ENCODE peak calls at places on chromosomes 16 and 17, in eight cellular contexts. T, W, I, C, A, K, D and Q are unnamed samples.
A peak's percentile ranks its signal among the peaks of the same experiment; 100 is the strongest.

GRCh38 chr16:8173111-8173644 is 417.1 kb downstream of the TMEM114 start:
- DNase-seq in T (peak; percentile 33), W (no peak), I (peak; percentile 91), C (peak; percentile 69), A (peak; percentile 36), K (peak; percentile 0), D (peak; percentile 52), Q (no peak)

GRCh38 chr16:65287307-65287706 is 165.4 kb upstream of the CDH11 start:
- DNase-seq in T (no peak), W (no peak), I (no peak), C (no peak), A (no peak), K (no peak), D (no peak), Q (no peak)

GRCh38 chr17:44601574-44602372 is 44.5 kb downstream of the FZD2 start:
- DNase-seq in T (peak; percentile 74), W (no peak), I (no peak), C (no peak), A (no peak), K (no peak), D (no peak), Q (no peak)

GRCh38 chr16:89452241-89452640 is 38.1 kb downstream of the ANKRD11 start:
- DNase-seq in T (no peak), W (no peak), I (no peak), C (no peak), A (no peak), K (no peak), D (no peak), Q (no peak)

GRCh38 chr16:74465281-74465680 is 44.0 kb upstream of the CLEC18B start:
- DNase-seq in T (no peak), W (no peak), I (no peak), C (peak; percentile 62), A (no peak), K (no peak), D (no peak), Q (no peak)

GRCh38 chr16:27127293-27127692 is 60.6 kb downstream of the C16orf82 start:
- DNase-seq in T (no peak), W (no peak), I (no peak), C (peak; percentile 55), A (peak; percentile 54), K (no peak), D (no peak), Q (no peak)

GRCh38 chr16:51753382-51753781 is 602.3 kb upstream of the SALL1 start:
- DNase-seq in T (no peak), W (no peak), I (no peak), C (no peak), A (no peak), K (no peak), D (no peak), Q (no peak)

GRCh38 chr17:66841744-66842143 is 6.8 kb downstream of the CACNG5 start:
- DNase-seq in T (no peak), W (no peak), I (no peak), C (no peak), A (no peak), K (no peak), D (no peak), Q (no peak)

GRCh38 chr17:29749045-29749825 is 126.5 kb upstream of the CORO6 start:
- DNase-seq in T (no peak), W (no peak), I (no peak), C (peak; percentile 19), A (no peak), K (no peak), D (no peak), Q (no peak)

GRCh38 chr17:7523033-7523432 is 25.8 kb upstream of the TNFSF12 start:
- DNase-seq in T (no peak), W (no peak), I (peak; percentile 19), C (peak; percentile 36), A (no peak), K (peak; percentile 35), D (peak; percentile 45), Q (peak; percentile 58)

GRCh38 chr17:36936455-36936934 is 780 bp upstream of the LHX1 start:
- DNase-seq in T (peak; percentile 87), W (no peak), I (no peak), C (no peak), A (no peak), K (no peak), D (no peak), Q (peak; percentile 27)

GRCh38 chr17:49913226-49914095 is 55.5 kb upstream of the DLX4 start:
- DNase-seq in T (no peak), W (no peak), I (no peak), C (peak; percentile 57), A (peak; percentile 54), K (no peak), D (no peak), Q (no peak)

GRCh38 chr17:75576661-75577060 is 10.9 kb upstream of the MYO15B start:
- DNase-seq in T (no peak), W (no peak), I (no peak), C (no peak), A (no peak), K (no peak), D (no peak), Q (no peak)

GRCh38 chr16:9966569-9967157 is 215.6 kb downstream of the GRIN2A start:
- DNase-seq in T (no peak), W (no peak), I (no peak), C (peak; percentile 0), A (peak; percentile 34), K (no peak), D (no peak), Q (no peak)

GRCh38 chr16:77611386-77611785 is 110.9 kb upstream of the NUDT7 start:
- DNase-seq in T (no peak), W (no peak), I (no peak), C (peak; percentile 53), A (no peak), K (no peak), D (no peak), Q (no peak)